ENCODE peak calls at places on chromosomes 3 and 15, in four cellular contexts. V is AG10803, Y is HCEC 1CT, Z is retina. O is an unnamed sample.
A peak's percentile ranks its signal among the peaks of the same experiment; 100 is the strongest.

GRCh38 chr15:75058127-75058905 is 34.9 kb downstream of the PPCDC start:
- DNase-seq in V (no peak), Y (no peak), Z (no peak), O (no peak)

GRCh38 chr3:46663611-46664135 is 29.8 kb downstream of the ALS2CL start:
- DNase-seq in V (no peak), Y (no peak), Z (peak; percentile 61), O (peak; percentile 20)

GRCh38 chr15:57184502-57184901 is 191.8 kb upstream of the CGNL1 start:
- DNase-seq in V (peak; percentile 22), Y (no peak), Z (no peak), O (peak; percentile 20)

GRCh38 chr3:160114352-160114751 is 110.9 kb upstream of the C3orf80 start:
- DNase-seq in V (no peak), Y (no peak), Z (no peak), O (no peak)

GRCh38 chr3:147333098-147333497 is 73.2 kb downstream of the ZIC4 start:
- DNase-seq in V (no peak), Y (no peak), Z (no peak), O (no peak)

GRCh38 chr3:129985113-129985512 is 10.6 kb downstream of the TRH start:
- DNase-seq in V (no peak), Y (no peak), Z (no peak), O (no peak)

GRCh38 chr15:67501177-67501835 is 19.6 kb upstream of the C15orf61 start:
- DNase-seq in V (peak; percentile 57), Y (peak; percentile 23), Z (no peak), O (peak; percentile 51)

GRCh38 chr3:179020112-179020511 is 51.5 kb downstream of the ZMAT3 start:
- DNase-seq in V (no peak), Y (no peak), Z (no peak), O (no peak)

GRCh38 chr3:43726511-43726910 is 35.8 kb downstream of the ABHD5 start:
- DNase-seq in V (peak; percentile 66), Y (no peak), Z (no peak), O (peak; percentile 90)

GRCh38 chr15:99426431-99427105 is 139.2 kb upstream of the MEF2A start:
- DNase-seq in V (no peak), Y (no peak), Z (no peak), O (no peak)

GRCh38 chr3:52204337-52205073 is 6.5 kb downstream of the ALAS1 start:
- DNase-seq in V (no peak), Y (no peak), Z (no peak), O (peak; percentile 35)

GRCh38 chr3:35071768-35072167 is 567.6 kb upstream of the ARPP21 start:
- DNase-seq in V (no peak), Y (no peak), Z (no peak), O (no peak)

GRCh38 chr3:190617185-190617584 is 103.3 kb downstream of the IL1RAP start:
- DNase-seq in V (no peak), Y (no peak), Z (no peak), O (no peak)